ENCODE peak calls at places on chromosomes 16 and 17, in seven cellular contexts. One of them, this sample, is unnamed.

GRCh38 chr16:7653746-7654145 is 321.1 kb downstream of the RBFOX1 start:
- DNase-seq in H9: no peak
- DNase-seq in tibial nerve: no peak
- DNase-seq in breast epithelium: no peak
- DNase-seq in esophagus squamous epithelium: no peak
- DNase-seq in psoas muscle: peak; percentile 50
- DNase-seq in lung: no peak
- DNase-seq in this sample: no peak

GRCh38 chr16:69563605-69564580 is 1.9 kb upstream of the NFAT5 start:
- DNase-seq in breast epithelium: no peak
- DNase-seq in tibial nerve: no peak
- DNase-seq in psoas muscle: no peak
- DNase-seq in H9: no peak
- DNase-seq in esophagus squamous epithelium: no peak
- DNase-seq in lung: no peak
- DNase-seq in this sample: peak; percentile 16

GRCh38 chr16:31464348-31464769 is 5.1 kb downstream of the ARMC5 start:
- DNase-seq in lung: no peak
- DNase-seq in tibial nerve: no peak
- DNase-seq in psoas muscle: no peak
- DNase-seq in esophagus squamous epithelium: no peak
- DNase-seq in H9: no peak
- DNase-seq in breast epithelium: no peak
- DNase-seq in this sample: no peak

GRCh38 chr17:18182978-18183333 is 672 bp upstream of the ALKBH5 start:
- DNase-seq in esophagus squamous epithelium: peak; percentile 62
- DNase-seq in psoas muscle: peak; percentile 96
- DNase-seq in breast epithelium: no peak
- DNase-seq in lung: peak; percentile 90
- DNase-seq in tibial nerve: peak; percentile 68
- DNase-seq in H9: no peak
- DNase-seq in this sample: peak; percentile 82

GRCh38 chr16:72467157-72467759 is 295.3 kb upstream of the PMFBP1 start:
- DNase-seq in lung: no peak
- DNase-seq in breast epithelium: no peak
- DNase-seq in H9: no peak
- DNase-seq in tibial nerve: no peak
- DNase-seq in esophagus squamous epithelium: no peak
- DNase-seq in psoas muscle: no peak
- DNase-seq in this sample: peak; percentile 71

GRCh38 chr17:66620528-66620927 is 214.4 kb upstream of the CACNG5 start:
- DNase-seq in H9: no peak
- DNase-seq in tibial nerve: no peak
- DNase-seq in esophagus squamous epithelium: no peak
- DNase-seq in psoas muscle: no peak
- DNase-seq in breast epithelium: no peak
- DNase-seq in lung: no peak
- DNase-seq in this sample: no peak

GRCh38 chr17:978110-979093 is 1.2 kb downstream of the NXN start:
- DNase-seq in psoas muscle: peak; percentile 69
- DNase-seq in breast epithelium: no peak
- DNase-seq in esophagus squamous epithelium: no peak
- DNase-seq in tibial nerve: no peak
- DNase-seq in lung: no peak
- DNase-seq in H9: no peak
- DNase-seq in this sample: peak; percentile 57

GRCh38 chr16:25707982-25708583 is 16.3 kb downstream of the HS3ST4 start:
- DNase-seq in lung: no peak
- DNase-seq in H9: peak; percentile 52
- DNase-seq in breast epithelium: no peak
- DNase-seq in esophagus squamous epithelium: no peak
- DNase-seq in psoas muscle: no peak
- DNase-seq in tibial nerve: no peak
- DNase-seq in this sample: peak; percentile 6

GRCh38 chr16:51756447-51757123 is 605.5 kb upstream of the SALL1 start:
- DNase-seq in H9: no peak
- DNase-seq in lung: no peak
- DNase-seq in tibial nerve: no peak
- DNase-seq in psoas muscle: no peak
- DNase-seq in esophagus squamous epithelium: no peak
- DNase-seq in breast epithelium: no peak
- DNase-seq in this sample: no peak

GRCh38 chr17:78449983-78450382 is 71.5 kb downstream of the PGS1 start:
- DNase-seq in esophagus squamous epithelium: no peak
- DNase-seq in tibial nerve: no peak
- DNase-seq in breast epithelium: no peak
- DNase-seq in lung: no peak
- DNase-seq in H9: no peak
- DNase-seq in psoas muscle: no peak
- DNase-seq in this sample: no peak

GRCh38 chr16:86789621-86790051 is 211.3 kb downstream of the FOXL1 start:
- DNase-seq in esophagus squamous epithelium: no peak
- DNase-seq in lung: no peak
- DNase-seq in breast epithelium: no peak
- DNase-seq in psoas muscle: no peak
- DNase-seq in tibial nerve: no peak
- DNase-seq in H9: no peak
- DNase-seq in this sample: no peak

GRCh38 chr16:11390573-11391495 is 45.6 kb downstream of the RMI2 start:
- DNase-seq in lung: no peak
- DNase-seq in tibial nerve: no peak
- DNase-seq in psoas muscle: no peak
- DNase-seq in H9: no peak
- DNase-seq in breast epithelium: no peak
- DNase-seq in esophagus squamous epithelium: no peak
- DNase-seq in this sample: no peak

GRCh38 chr16:88347656-88348376 is 34.9 kb upstream of the ZNF469 start:
- DNase-seq in lung: no peak
- DNase-seq in tibial nerve: no peak
- DNase-seq in esophagus squamous epithelium: no peak
- DNase-seq in H9: no peak
- DNase-seq in psoas muscle: peak; percentile 35
- DNase-seq in breast epithelium: no peak
- DNase-seq in this sample: no peak

GRCh38 chr17:17363638-17364337 is 60.6 kb downstream of the NT5M start:
- DNase-seq in psoas muscle: peak; percentile 49
- DNase-seq in lung: peak; percentile 58
- DNase-seq in H9: peak; percentile 40
- DNase-seq in esophagus squamous epithelium: no peak
- DNase-seq in breast epithelium: no peak
- DNase-seq in tibial nerve: no peak
- DNase-seq in this sample: no peak

GRCh38 chr16:59188029-59188428 is 453.9 kb upstream of the GOT2 start:
- DNase-seq in esophagus squamous epithelium: no peak
- DNase-seq in H9: no peak
- DNase-seq in breast epithelium: no peak
- DNase-seq in psoas muscle: no peak
- DNase-seq in tibial nerve: no peak
- DNase-seq in lung: no peak
- DNase-seq in this sample: no peak

GRCh38 chr16:66728117-66728787 is 23.2 kb downstream of the DYNC1LI2 start:
- DNase-seq in H9: no peak
- DNase-seq in tibial nerve: no peak
- DNase-seq in esophagus squamous epithelium: no peak
- DNase-seq in breast epithelium: no peak
- DNase-seq in psoas muscle: no peak
- DNase-seq in lung: peak; percentile 39
- DNase-seq in this sample: peak; percentile 80

GRCh38 chr17:56917559-56918296 is 3.9 kb upstream of the TRIM25 start:
- DNase-seq in tibial nerve: no peak
- DNase-seq in breast epithelium: no peak
- DNase-seq in H9: no peak
- DNase-seq in psoas muscle: no peak
- DNase-seq in esophagus squamous epithelium: no peak
- DNase-seq in lung: no peak
- DNase-seq in this sample: peak; percentile 26

GRCh38 chr16:15041260-15042011 is 14.4 kb downstream of the NTAN1 start:
- DNase-seq in breast epithelium: peak; percentile 71
- DNase-seq in esophagus squamous epithelium: no peak
- DNase-seq in lung: peak; percentile 67
- DNase-seq in psoas muscle: peak; percentile 91
- DNase-seq in H9: peak; percentile 52
- DNase-seq in tibial nerve: peak; percentile 67
- DNase-seq in this sample: no peak

GRCh38 chr17:62919388-62919787 is 46.6 kb upstream of the TANC2 start:
- DNase-seq in esophagus squamous epithelium: no peak
- DNase-seq in lung: no peak
- DNase-seq in tibial nerve: no peak
- DNase-seq in H9: no peak
- DNase-seq in breast epithelium: no peak
- DNase-seq in psoas muscle: no peak
- DNase-seq in this sample: no peak

GRCh38 chr17:67247416-67247900 is 2.5 kb upstream of the HELZ start:
- DNase-seq in esophagus squamous epithelium: no peak
- DNase-seq in tibial nerve: no peak
- DNase-seq in lung: no peak
- DNase-seq in psoas muscle: no peak
- DNase-seq in H9: no peak
- DNase-seq in breast epithelium: no peak
- DNase-seq in this sample: no peak

GRCh38 chr17:70158581-70158980 is 10.8 kb upstream of the KCNJ2 start:
- DNase-seq in breast epithelium: no peak
- DNase-seq in lung: no peak
- DNase-seq in psoas muscle: no peak
- DNase-seq in esophagus squamous epithelium: no peak
- DNase-seq in H9: no peak
- DNase-seq in tibial nerve: no peak
- DNase-seq in this sample: no peak

GRCh38 chr16:80176114-80176513 is 364.7 kb upstream of the DYNLRB2 start:
- DNase-seq in psoas muscle: no peak
- DNase-seq in esophagus squamous epithelium: no peak
- DNase-seq in breast epithelium: no peak
- DNase-seq in H9: no peak
- DNase-seq in lung: no peak
- DNase-seq in tibial nerve: no peak
- DNase-seq in this sample: no peak

GRCh38 chr17:68398731-68399637 is 58.3 kb downstream of the WIPI1 start:
- DNase-seq in H9: peak; percentile 81
- DNase-seq in tibial nerve: no peak
- DNase-seq in breast epithelium: no peak
- DNase-seq in psoas muscle: peak; percentile 75
- DNase-seq in lung: peak; percentile 53
- DNase-seq in esophagus squamous epithelium: no peak
- DNase-seq in this sample: peak; percentile 86

GRCh38 chr16:58960484-58960883 is 226.4 kb upstream of the GOT2 start:
- DNase-seq in tibial nerve: no peak
- DNase-seq in H9: peak; percentile 68
- DNase-seq in lung: no peak
- DNase-seq in psoas muscle: no peak
- DNase-seq in esophagus squamous epithelium: no peak
- DNase-seq in breast epithelium: no peak
- DNase-seq in this sample: no peak

GRCh38 chr16:85449885-85450245 is 163.3 kb upstream of the GSE1 start:
- DNase-seq in psoas muscle: no peak
- DNase-seq in lung: no peak
- DNase-seq in tibial nerve: no peak
- DNase-seq in esophagus squamous epithelium: no peak
- DNase-seq in H9: no peak
- DNase-seq in breast epithelium: no peak
- DNase-seq in this sample: no peak

GRCh38 chr16:85055503-85056210 is 28.1 kb downstream of the KIAA0513 start:
- DNase-seq in H9: no peak
- DNase-seq in psoas muscle: no peak
- DNase-seq in breast epithelium: peak; percentile 66
- DNase-seq in esophagus squamous epithelium: peak; percentile 31
- DNase-seq in lung: peak; percentile 59
- DNase-seq in tibial nerve: no peak
- DNase-seq in this sample: peak; percentile 72

GRCh38 chr17:77148959-77149510 is 8.3 kb downstream of the SEC14L1 start:
- DNase-seq in tibial nerve: no peak
- DNase-seq in breast epithelium: no peak
- DNase-seq in lung: no peak
- DNase-seq in psoas muscle: no peak
- DNase-seq in esophagus squamous epithelium: no peak
- DNase-seq in H9: no peak
- DNase-seq in this sample: no peak
- H3K4me1 ChIP-seq in tibial nerve: peaks cover 5% of the 10 kb centered on the region
- H3K4me1 ChIP-seq in breast epithelium: no peaks in the 10 kb centered on the region
- H3K4me1 ChIP-seq in lung: peaks cover 7% of the 10 kb centered on the region
- H3K4me1 ChIP-seq in psoas muscle: peaks cover 83% of the 10 kb centered on the region
- H3K4me1 ChIP-seq in esophagus squamous epithelium: peaks cover 94% of the 10 kb centered on the region
- H3K4me1 ChIP-seq in H9: peaks cover 13% of the 10 kb centered on the region
- H3K4me1 ChIP-seq in this sample: peaks cover 48% of the 10 kb centered on the region

DNA sequence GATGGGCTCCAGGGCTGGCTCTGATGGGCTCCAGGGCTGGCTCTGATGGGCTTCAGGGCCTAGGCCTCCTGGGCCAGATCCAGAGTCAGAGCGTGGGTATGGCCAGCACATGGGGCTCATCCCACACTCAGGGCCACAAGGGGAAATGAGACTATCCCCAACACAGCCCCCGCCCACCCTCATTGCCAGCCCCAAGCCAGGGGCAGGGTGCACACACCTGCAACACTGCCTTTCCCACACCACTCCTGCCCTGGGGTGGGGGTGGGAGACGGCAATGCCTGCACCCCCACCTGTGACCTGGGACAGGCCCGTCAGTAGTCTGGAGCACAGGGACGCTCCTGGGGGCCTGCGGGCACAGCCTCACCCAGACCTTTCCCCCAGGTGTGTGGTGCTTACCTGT is 14.3 kb upstream of the ATP6V0C start:
- DNase-seq in psoas muscle: no peak
- DNase-seq in breast epithelium: no peak
- DNase-seq in esophagus squamous epithelium: no peak
- DNase-seq in H9: no peak
- DNase-seq in lung: no peak
- DNase-seq in tibial nerve: no peak
- DNase-seq in this sample: no peak
- H3K27ac ChIP-seq in psoas muscle: peak overlapping the region; percentile 30
- H3K27ac ChIP-seq in breast epithelium: peak overlapping the region; percentile 77
- H3K27ac ChIP-seq in esophagus squamous epithelium: peak overlapping the region; percentile 50
- H3K27ac ChIP-seq in H9: no peak overlapping the region
- H3K27ac ChIP-seq in lung: peak overlapping the region; percentile 21
- H3K27ac ChIP-seq in tibial nerve: no peak overlapping the region
- H3K27ac ChIP-seq in this sample: no peak overlapping the region

GRCh38 chr17:10845388-10845751 is 7.5 kb upstream of the PIRT start:
- DNase-seq in psoas muscle: no peak
- DNase-seq in esophagus squamous epithelium: no peak
- DNase-seq in H9: no peak
- DNase-seq in breast epithelium: no peak
- DNase-seq in tibial nerve: no peak
- DNase-seq in lung: no peak
- DNase-seq in this sample: no peak
- TF ChIP-seq CTCF in psoas muscle: no peak
- TF ChIP-seq CTCF in esophagus squamous epithelium: no peak
- TF ChIP-seq CTCF in H9: no peak
- TF ChIP-seq CTCF in breast epithelium: no peak
- TF ChIP-seq CTCF in tibial nerve: peak; percentile 3
- TF ChIP-seq CTCF in lung: no peak
- TF ChIP-seq CTCF in this sample: no peak

GRCh38 chr17:29585080-29585751 is 4.2 kb downstream of the GIT1 start:
- DNase-seq in psoas muscle: peak; percentile 53
- DNase-seq in H9: no peak
- DNase-seq in breast epithelium: no peak
- DNase-seq in lung: no peak
- DNase-seq in esophagus squamous epithelium: no peak
- DNase-seq in tibial nerve: no peak
- DNase-seq in this sample: peak; percentile 45
- H3K4me1 ChIP-seq in psoas muscle: peaks cover 63% of the 10 kb centered on the region
- H3K4me1 ChIP-seq in H9: peaks cover 15% of the 10 kb centered on the region
- H3K4me1 ChIP-seq in breast epithelium: no peaks in the 10 kb centered on the region
- H3K4me1 ChIP-seq in lung: peaks cover 9% of the 10 kb centered on the region
- H3K4me1 ChIP-seq in esophagus squamous epithelium: peaks cover 94% of the 10 kb centered on the region
- H3K4me1 ChIP-seq in tibial nerve: no peaks in the 10 kb centered on the region
- H3K4me1 ChIP-seq in this sample: peaks cover 11% of the 10 kb centered on the region

GRCh38 chr16:56101480-56101879 is 89.8 kb upstream of the GNAO1 start:
- DNase-seq in breast epithelium: no peak
- DNase-seq in tibial nerve: no peak
- DNase-seq in H9: no peak
- DNase-seq in psoas muscle: no peak
- DNase-seq in esophagus squamous epithelium: no peak
- DNase-seq in lung: no peak
- DNase-seq in this sample: no peak
- H3K27ac ChIP-seq in breast epithelium: no peak overlapping the region
- H3K27ac ChIP-seq in tibial nerve: no peak overlapping the region
- H3K27ac ChIP-seq in H9: no peak overlapping the region
- H3K27ac ChIP-seq in psoas muscle: no peak overlapping the region
- H3K27ac ChIP-seq in esophagus squamous epithelium: no peak overlapping the region
- H3K27ac ChIP-seq in lung: no peak overlapping the region
- H3K27ac ChIP-seq in this sample: peak overlapping the region; percentile 35